ENCODE peak calls at places on chromosome 15, in eight cellular contexts. W is PC-3; C is ELR; N is WTC11; F is activated T-helper 9 cell treated with anti-CD3 and anti-CD28 coated beads, Interleukin-2, amount 50 U/mL, for 16 hours; Q is NCI-H526; U is stimulated activated CD4-positive, alpha-beta T cell treated with anti-CD3 and anti-CD28 coated beads, Interleukin-4, amount 100 ng/mL, for 48 hours; B is midbrain. L is an unnamed sample.

GRCh38 chr15:31320022-31320421 is 6.6 kb upstream of the KLF13 start:
- DNase-seq in W (no peak), C (no peak), N (no peak), F (no peak), U (no peak), Q (no peak), B (no peak), L (no peak)

GRCh38 chr15:70195808-70196304 is 98.1 kb upstream of the TLE3 start:
- DNase-seq in B (peak), N (no peak), U (no peak), F (no peak), Q (no peak), W (peak), C (peak), L (peak)

GRCh38 chr15:69394556-69395282 is 19.4 kb upstream of the KIF23 start:
- DNase-seq in B (peak), F (peak), Q (peak), N (peak), C (peak), W (peak), U (peak), L (no peak)

GRCh38 chr15:67967871-67968423 is 86.2 kb upstream of the PIAS1 start:
- DNase-seq in Q (peak), B (peak), N (peak), C (peak), F (no peak), U (no peak), W (no peak), L (no peak)

GRCh38 chr15:101543431-101543830 is 53.9 kb upstream of the PCSK6 start:
- DNase-seq in C (no peak), U (no peak), F (no peak), N (no peak), B (no peak), Q (no peak), W (no peak), L (no peak)

GRCh38 chr15:67997996-67998395 is 56.1 kb upstream of the PIAS1 start:
- DNase-seq in N (no peak), Q (no peak), F (no peak), U (no peak), W (peak), C (peak), B (no peak), L (no peak)

GRCh38 chr15:99244306-99244705 is 5.1 kb downstream of the TTC23 start:
- DNase-seq in W (no peak), C (no peak), Q (no peak), U (no peak), N (no peak), F (no peak), B (no peak), L (no peak)

GRCh38 chr15:61124195-61124594 is 104.9 kb downstream of the RORA start:
- DNase-seq in N (no peak), C (no peak), W (no peak), B (no peak), U (no peak), F (no peak), Q (no peak), L (no peak)

GRCh38 chr15:74793135-74794028 is 11.5 kb downstream of the CSK start:
- DNase-seq in C (peak), Q (no peak), W (no peak), N (no peak), U (no peak), F (peak), B (no peak), L (no peak)

GRCh38 chr15:96335429-96335807 is 4.9 kb downstream of the NR2F2 start:
- DNase-seq in B (no peak), N (no peak), U (no peak), F (no peak), W (peak), C (peak), Q (no peak), L (no peak)

GRCh38 chr15:86159436-86159835 is 79.8 kb downstream of the AGBL1 start:
- DNase-seq in F (no peak), U (no peak), B (no peak), N (no peak), Q (no peak), W (no peak), C (no peak), L (no peak)

GRCh38 chr15:44710236-44711088 is 661 bp downstream of the PATL2 start:
- DNase-seq in W (peak), U (no peak), C (peak), N (no peak), B (no peak), Q (peak), F (no peak), L (no peak)

L was measured in GM04503.